ENCODE peak calls at places on chromosomes 3 and 15, in five cellular contexts. K, W, V, Z and L are unnamed samples.

GRCh38 chr3:118628704-118629341 is 405.8 kb downstream of the IGSF11 start:
- DNase-seq in K (peak; percentile 29), V (peak; percentile 66), W (peak; percentile 80), Z (peak; percentile 43), L (peak; percentile 59)

GRCh38 chr3:194098872-194099183 is 37.1 kb upstream of the HES1 start:
- DNase-seq in V (no peak), K (no peak), Z (no peak), W (no peak), L (no peak)

GRCh38 chr15:72034351-72034750 is 83.6 kb downstream of the MYO9A start:
- DNase-seq in K (no peak), Z (no peak), W (no peak), V (no peak), L (no peak)

GRCh38 chr3:153274521-153274920 is 112.5 kb downstream of the RAP2B start:
- DNase-seq in Z (no peak), V (no peak), W (no peak), K (no peak), L (no peak)

GRCh38 chr3:42983927-42984326 is 4.8 kb downstream of the GASK1A start:
- DNase-seq in W (no peak), Z (no peak), V (no peak), K (no peak), L (no peak)

GRCh38 chr3:69082805-69083204 is 1.9 kb upstream of the ARL6IP5 start:
- DNase-seq in W (no peak), Z (peak; percentile 92), K (no peak), V (no peak), L (no peak)

GRCh38 chr3:164208026-164208425 is 870.3 kb downstream of the SI start:
- DNase-seq in V (no peak), Z (no peak), W (no peak), K (no peak), L (no peak)

GRCh38 chr3:56788506-56788905 is 13.2 kb downstream of the ARHGEF3 start:
- DNase-seq in K (no peak), W (no peak), Z (no peak), V (no peak), L (no peak)

GRCh38 chr3:188901671-188902331 is 270.0 kb upstream of the TPRG1 start:
- DNase-seq in Z (no peak), V (no peak), W (no peak), K (no peak), L (no peak)

GRCh38 chr3:103532986-103533385 is 1098.2 kb downstream of the ZPLD1 start:
- DNase-seq in W (no peak), V (no peak), K (no peak), Z (no peak), L (no peak)
- TF ChIP-seq ZBTB33 in W (no peak), V (no peak), K (no peak), Z (no peak), L (no peak)

DNA sequence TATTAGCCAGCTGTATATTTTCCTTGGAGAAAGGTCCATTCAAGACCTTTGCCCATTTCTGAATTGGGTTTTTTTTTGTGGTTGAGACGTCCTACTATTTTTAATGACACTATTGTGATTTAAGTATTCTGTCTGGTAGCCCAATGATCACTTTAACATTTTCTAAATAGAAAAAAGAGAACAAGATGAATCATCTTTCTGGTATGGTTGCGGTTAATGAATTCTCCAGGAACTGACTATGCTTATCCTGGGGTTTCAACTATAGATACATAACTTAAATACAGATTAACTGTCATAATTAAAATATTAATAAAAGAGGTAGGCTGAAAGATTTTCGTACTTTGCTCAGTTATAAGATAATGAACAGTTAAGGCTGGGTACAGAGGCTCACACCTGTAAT is 51.9 kb downstream of the PBRM1 start:
- DNase-seq in Z (no peak), V (no peak), K (no peak), W (no peak), L (no peak)
- TF ChIP-seq ZBTB33 in Z (no peak), V (no peak), K (no peak), W (no peak), L (no peak)

GRCh38 chr3:167996514-167996913 is 99.2 kb downstream of the GOLIM4 start:
- DNase-seq in W (no peak), V (no peak), Z (no peak), K (no peak), L (no peak)

GRCh38 chr3:167992384-167992783 is 103.3 kb downstream of the GOLIM4 start:
- DNase-seq in W (no peak), K (no peak), V (no peak), Z (no peak), L (no peak)

GRCh38 chr3:167989066-167989465 is 106.7 kb downstream of the GOLIM4 start:
- DNase-seq in Z (no peak), W (no peak), K (no peak), V (no peak), L (no peak)

GRCh38 chr3:167989999-167990398 is 105.7 kb downstream of the GOLIM4 start:
- DNase-seq in W (no peak), Z (no peak), K (no peak), V (no peak), L (no peak)

DNA sequence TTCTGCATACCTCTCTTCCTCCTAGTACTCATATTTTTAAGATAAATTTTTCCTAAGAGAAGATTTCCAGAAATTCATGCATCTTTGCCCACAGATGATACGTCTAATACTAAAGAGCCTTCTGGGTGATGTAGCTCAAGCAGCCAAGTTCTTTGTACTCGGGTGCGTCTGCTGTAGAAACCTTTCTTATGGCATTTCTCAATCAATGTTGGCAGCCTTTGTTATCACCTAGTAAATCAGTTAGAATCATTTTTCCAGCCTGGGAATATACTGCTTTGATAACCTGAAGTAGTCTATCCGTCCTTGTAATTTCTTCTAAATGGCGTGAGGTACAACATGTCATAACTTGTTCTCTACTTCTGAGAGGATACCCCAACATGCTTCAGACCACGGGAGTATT is 104.5 kb downstream of the GOLIM4 start:
- DNase-seq in K (no peak), Z (no peak), W (no peak), V (no peak), L (no peak)
- TF ChIP-seq ZBTB33 in K (no peak), Z (no peak), W (no peak), V (no peak), L (no peak)

GRCh38 chr3:65751123-65751700 is 287.5 kb downstream of the MAGI1 start:
- DNase-seq in V (peak; percentile 52), Z (no peak), K (peak; percentile 26), W (peak; percentile 47), L (peak; percentile 3)
- TF ChIP-seq ZBTB33 in V (no peak), Z (no peak), K (no peak), W (no peak), L (no peak)

GRCh38 chr15:88193415-88193814 is 63.1 kb downstream of the NTRK3 start:
- DNase-seq in K (peak; percentile 12), V (no peak), W (peak; percentile 4), Z (no peak), L (no peak)
- TF ChIP-seq ZBTB33 in K (no peak), V (no peak), W (no peak), Z (no peak), L (no peak)

DNA sequence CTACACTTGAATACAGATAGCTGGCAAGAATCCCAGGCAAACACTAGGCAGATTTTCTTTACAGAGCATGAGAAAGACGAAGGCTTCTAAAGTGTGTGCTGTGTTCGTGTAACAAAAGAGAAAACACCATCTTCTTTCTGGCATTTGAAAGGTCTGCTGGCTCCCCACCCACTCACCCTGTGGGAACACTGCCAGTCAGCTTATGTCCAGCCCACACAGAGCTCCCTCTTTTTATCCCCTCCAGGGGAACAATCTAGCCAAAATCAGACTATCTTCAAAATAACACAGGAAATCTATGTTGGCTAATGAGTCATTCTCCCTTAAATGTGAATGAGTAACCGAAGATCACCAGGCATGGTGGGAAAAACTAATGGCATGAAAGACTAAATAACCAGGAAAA is 45.6 kb upstream of the PAQR5 start:
- DNase-seq in W (no peak), Z (no peak), V (peak; percentile 33), K (no peak), L (peak; percentile 43)
- TF ChIP-seq ZBTB33 in W (no peak), Z (no peak), V (no peak), K (no peak), L (no peak)

GRCh38 chr15:57172925-57173324 is 203.4 kb upstream of the CGNL1 start:
- DNase-seq in K (no peak), W (no peak), V (no peak), Z (no peak), L (no peak)

GRCh38 chr15:57167821-57168395 is 208.4 kb upstream of the CGNL1 start:
- DNase-seq in V (no peak), K (no peak), Z (no peak), W (no peak), L (no peak)

GRCh38 chr15:57169643-57170042 is 206.7 kb upstream of the CGNL1 start:
- DNase-seq in W (no peak), V (no peak), Z (no peak), K (no peak), L (no peak)

GRCh38 chr15:57165992-57166391 is 210.3 kb upstream of the CGNL1 start:
- DNase-seq in K (no peak), W (no peak), Z (no peak), V (no peak), L (no peak)

GRCh38 chr15:57171414-57171813 is 204.9 kb upstream of the CGNL1 start:
- DNase-seq in V (peak; percentile 8), W (no peak), Z (no peak), K (no peak), L (no peak)
- TF ChIP-seq ZBTB33 in V (no peak), W (no peak), Z (no peak), K (no peak), L (no peak)

GRCh38 chr15:50135123-50135541 is 16.1 kb upstream of the ATP8B4 start:
- DNase-seq in K (no peak), Z (no peak), V (no peak), W (no peak), L (no peak)
- TF ChIP-seq ZBTB33 in K (no peak), Z (no peak), V (no peak), W (no peak), L (no peak)

GRCh38 chr15:42159381-42160015 is 3.1 kb upstream of the PLA2G4F start:
- DNase-seq in V (no peak), W (no peak), K (no peak), Z (no peak), L (no peak)
- TF ChIP-seq ZBTB33 in V (no peak), W (no peak), K (no peak), Z (no peak), L (no peak)

DNA sequence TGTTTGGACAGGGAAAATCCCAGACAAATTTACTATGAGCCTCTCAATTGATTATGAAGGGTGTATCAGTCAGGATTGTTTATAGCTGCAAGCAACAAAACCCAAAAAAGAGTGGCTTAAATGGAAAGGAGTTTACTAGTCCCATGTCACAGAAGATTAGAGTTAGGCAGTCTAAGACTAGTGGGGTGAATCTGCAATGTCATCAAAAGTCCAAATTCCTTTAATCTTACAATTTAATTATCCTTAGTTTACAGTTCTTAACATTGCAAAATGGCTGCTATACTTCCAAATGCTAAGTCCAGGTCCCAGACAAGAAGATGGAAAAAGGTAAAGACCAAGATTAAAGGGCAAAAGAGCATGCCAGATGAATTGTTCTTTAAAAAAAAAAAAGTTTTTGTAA is 143.6 kb downstream of the CD47 start:
- DNase-seq in Z (no peak), K (no peak), V (no peak), W (no peak), L (no peak)
- TF ChIP-seq ZBTB33 in Z (no peak), K (no peak), V (no peak), W (no peak), L (no peak)